ENCODE peak calls at places on chromosomes 5 and 9, in four cellular contexts. R is epithelial cell of proximal tubule, J is dorsolateral prefrontal cortex, O is heart left ventricle. B is an unnamed sample.
A peak's percentile ranks its signal among the peaks of the same experiment; 100 is the strongest.

GRCh38 chr5:2748180-2748840 is 3.2 kb downstream of the IRX2 start:
- DNase-seq in R (no peak), O (no peak), J (no peak), B (no peak)

GRCh38 chr5:114782869-114783268 is 386.8 kb downstream of the TRIM36 start:
- DNase-seq in O (peak; percentile 15), R (no peak), J (peak; percentile 33), B (no peak)

GRCh38 chr9:76949865-76950264 is 44.0 kb upstream of the PRUNE2 start:
- DNase-seq in R (no peak), J (no peak), O (no peak), B (no peak)

GRCh38 chr9:19828586-19828985 is 39.7 kb upstream of the SLC24A2 start:
- DNase-seq in O (no peak), J (no peak), R (no peak), B (no peak)

GRCh38 chr5:15585128-15585527 is 85.1 kb downstream of the FBXL7 start:
- DNase-seq in R (no peak), J (no peak), O (no peak), B (no peak)

GRCh38 chr5:71471193-71471592 is 15.7 kb downstream of the BDP1 start:
- DNase-seq in O (no peak), R (no peak), J (no peak), B (no peak)

GRCh38 chr5:73363911-73364730 is 84.5 kb downstream of the FOXD1 start:
- DNase-seq in O (no peak), J (no peak), R (no peak), B (no peak)

GRCh38 chr9:95102001-95102433 is 215.5 kb downstream of the FANCC start:
- DNase-seq in R (no peak), O (no peak), J (peak; percentile 81), B (no peak)

GRCh38 chr9:135666534-135667402 is 3.7 kb downstream of the LCN9 start:
- DNase-seq in R (no peak), J (no peak), O (no peak), B (no peak)

GRCh38 chr9:114287001-114287762 is 35.7 kb upstream of the ORM1 start:
- DNase-seq in J (peak; percentile 21), O (peak; percentile 4), R (no peak), B (no peak)

GRCh38 chr9:93663877-93664548 is 87.6 kb downstream of the PHF2 start:
- DNase-seq in J (no peak), R (no peak), O (no peak), B (no peak)

GRCh38 chr9:129584136-129584535 is 36.8 kb downstream of the C9orf50 start:
- DNase-seq in J (peak; percentile 67), O (peak; percentile 79), R (no peak), B (no peak)

GRCh38 chr5:75265731-75266130 is 29.1 kb upstream of the ANKRD31 start:
- DNase-seq in R (peak; percentile 32), J (no peak), O (no peak), B (no peak)

GRCh38 chr9:71741841-71742648 is 26.3 kb downstream of the CEMIP2 start:
- DNase-seq in J (no peak), O (no peak), R (no peak), B (no peak)

GRCh38 chr5:80964491-80964890 is 4.3 kb downstream of the RASGRF2 start:
- DNase-seq in R (no peak), J (no peak), O (no peak), B (no peak)

GRCh38 chr5:40660751-40661150 is 19.0 kb upstream of the PTGER4 start:
- DNase-seq in O (no peak), R (no peak), J (no peak), B (no peak)

GRCh38 chr9:93520523-93520922 is 55.9 kb upstream of the PHF2 start:
- DNase-seq in J (no peak), O (no peak), R (no peak), B (no peak)

GRCh38 chr9:98611319-98611718 is 97.4 kb downstream of the GABBR2 start:
- DNase-seq in O (no peak), R (no peak), J (no peak), B (no peak)
- TF ChIP-seq CTCF in O (no peak), R (no peak), J (no peak), B (no peak)

GRCh38 chr9:297104-297794 is 82.6 kb downstream of the DOCK8 start:
- DNase-seq in J (no peak), R (no peak), O (no peak), B (no peak)
- TF ChIP-seq CTCF in J (no peak), R (no peak), O (no peak), B (no peak)

GRCh38 chr5:178069909-178070308 is 43.4 kb upstream of the N4BP3 start:
- DNase-seq in O (no peak), R (no peak), J (no peak), B (no peak)
- TF ChIP-seq CTCF in O (no peak), R (peak; percentile 37), J (peak; percentile 17), B (no peak)

DNA sequence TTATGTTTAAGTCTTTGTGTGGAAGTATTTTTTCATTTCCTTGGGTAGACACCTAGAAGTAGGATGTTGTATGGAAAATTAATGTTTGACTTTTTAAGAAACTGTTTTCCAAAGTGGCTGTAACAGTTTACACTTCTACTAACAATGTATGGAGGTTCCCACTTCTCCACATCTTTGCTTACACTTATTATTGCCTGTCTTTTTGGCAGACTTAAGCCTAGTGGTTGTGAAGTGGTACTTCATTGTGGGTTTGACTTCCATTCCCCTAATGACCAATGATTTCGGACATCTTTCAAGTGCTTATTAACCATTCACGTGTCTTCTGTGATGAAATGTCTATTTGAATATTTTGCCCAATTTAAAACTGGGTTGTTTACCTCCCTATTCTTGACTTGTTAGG is 91.5 kb upstream of the CDKN2B start:
- DNase-seq in R (no peak), O (no peak), J (no peak), B (no peak)
- TF ChIP-seq CTCF in R (peak; percentile 32), O (no peak), J (peak; percentile 43), B (peak; percentile 4)

DNA sequence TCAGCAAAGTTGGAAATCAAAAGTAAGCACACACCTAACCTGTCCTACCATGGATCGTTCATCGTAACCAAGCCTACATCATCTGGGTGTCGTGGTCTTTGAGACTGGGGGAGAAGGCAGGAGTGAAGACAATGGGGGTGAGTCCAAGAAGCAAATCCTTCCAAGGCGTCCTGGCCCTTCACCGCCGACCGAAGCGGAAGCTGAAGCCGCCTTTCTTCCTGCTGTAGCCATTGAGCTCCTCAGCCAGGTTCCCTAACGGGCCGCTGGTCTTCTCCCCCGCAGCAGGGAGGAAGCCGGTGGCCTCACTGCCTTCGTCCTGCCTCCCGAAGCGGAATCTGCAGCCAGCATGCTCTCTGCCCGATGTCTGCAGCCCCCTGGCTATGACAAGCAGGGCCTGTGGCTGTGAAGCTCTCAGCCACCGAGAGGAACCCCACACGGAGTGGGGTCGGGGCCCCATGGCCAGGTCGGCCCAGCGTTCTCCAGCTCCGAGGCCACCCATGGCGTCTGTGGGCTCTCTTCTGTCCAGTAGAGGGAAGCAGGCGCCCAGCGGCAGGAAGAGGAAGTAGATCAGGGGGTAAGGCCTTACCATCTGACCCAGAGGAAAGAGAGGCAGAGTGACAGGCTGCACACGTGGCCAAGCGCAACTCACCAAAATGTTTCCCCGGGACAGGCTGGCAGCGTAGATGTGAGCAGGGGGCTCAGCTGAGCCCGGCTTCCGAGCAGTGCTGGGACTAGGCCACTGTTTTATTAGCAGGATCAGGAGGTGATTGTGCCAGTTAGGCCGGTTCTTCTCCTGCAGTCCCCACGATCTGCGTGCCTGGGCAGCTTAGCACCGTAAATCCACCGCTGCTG is 3.1 kb downstream of the QRFP start:
- DNase-seq in R (no peak), O (peak; percentile 63), J (no peak), B (no peak)
- TF ChIP-seq CTCF in R (peak; percentile 27), O (peak; percentile 17), J (no peak), B (peak; percentile 54)

GRCh38 chr9:121598167-121599000 is 53.0 kb upstream of the DAB2IP start:
- DNase-seq in J (no peak), R (no peak), O (peak; percentile 86), B (peak; percentile 47)
- TF ChIP-seq CTCF in J (no peak), R (peak; percentile 47), O (peak; percentile 50), B (peak; percentile 51)

DNA sequence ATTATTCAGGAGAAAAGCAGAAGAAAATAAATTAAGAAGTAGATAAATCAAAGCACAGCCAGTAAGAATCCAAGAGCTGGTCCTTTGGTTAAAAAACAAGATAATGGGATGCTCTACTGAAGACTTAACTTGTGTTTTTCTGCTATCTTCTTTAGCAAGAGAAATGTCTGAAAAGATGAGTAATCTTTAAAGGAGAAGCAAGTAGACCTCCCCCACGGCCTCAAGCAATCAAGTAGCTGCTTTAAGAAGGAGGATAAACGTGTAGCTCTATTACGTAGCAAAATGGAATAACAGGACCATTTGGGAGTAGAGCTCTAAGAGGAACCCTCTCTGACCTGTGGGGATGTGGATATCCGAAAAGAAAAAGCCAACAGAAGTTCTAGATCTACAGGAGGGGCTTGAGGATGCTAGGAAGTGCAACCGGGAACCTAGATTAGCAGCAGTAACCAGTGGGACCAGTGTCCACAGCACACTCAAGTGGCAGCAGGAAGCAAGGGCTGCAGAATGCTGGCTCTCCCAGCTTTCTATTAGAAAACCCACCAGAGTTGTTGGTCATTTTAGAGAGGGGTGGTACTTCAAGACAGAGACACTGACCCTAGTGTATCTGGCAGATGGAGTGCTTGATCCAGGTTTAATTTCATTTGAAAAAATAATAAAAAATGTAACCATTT is 185.4 kb downstream of the GABBR2 start:
- DNase-seq in J (no peak), O (no peak), R (no peak), B (no peak)
- TF ChIP-seq CTCF in J (no peak), O (no peak), R (peak; percentile 64), B (no peak)

DNA sequence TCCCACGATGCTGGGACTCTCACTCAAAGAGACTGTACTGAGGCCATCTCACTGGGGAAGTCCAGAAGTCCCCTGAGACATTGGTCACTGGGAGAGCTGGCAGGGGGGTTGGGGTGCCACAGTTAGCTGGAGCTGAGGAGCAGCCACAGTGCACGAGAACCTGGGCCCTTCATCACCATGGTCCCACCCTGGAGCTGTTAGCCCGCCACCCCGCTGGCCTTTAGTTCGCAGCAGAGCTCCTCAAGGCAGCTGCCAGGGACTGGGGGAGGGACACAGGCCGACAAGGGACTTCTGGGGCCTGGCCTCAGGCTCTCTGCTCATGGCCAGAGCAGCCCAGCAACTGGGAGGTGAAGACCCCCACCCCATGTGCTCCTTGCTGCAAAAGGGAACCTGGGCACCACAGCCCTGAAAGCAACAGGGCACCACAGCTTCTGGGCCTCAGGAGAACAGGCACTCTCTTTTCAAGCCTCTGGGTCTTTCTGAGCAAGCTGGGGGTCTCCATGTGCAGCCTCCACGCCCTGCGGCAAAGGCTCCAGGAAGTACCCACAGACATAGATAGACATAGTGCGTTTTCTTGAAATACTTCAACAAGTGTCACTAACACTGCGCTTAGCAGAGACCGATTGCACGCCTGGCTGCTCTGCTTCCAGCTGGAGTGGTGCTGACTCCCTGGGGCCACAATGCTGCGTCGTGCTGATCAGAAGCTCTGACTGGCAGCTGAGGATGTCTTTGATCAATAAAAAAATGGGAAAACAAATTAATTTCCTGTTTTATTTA is 46.0 kb downstream of the VAV2 start:
- DNase-seq in O (no peak), J (no peak), R (no peak), B (no peak)
- TF ChIP-seq CTCF in O (no peak), J (no peak), R (no peak), B (no peak)